ENCODE peak calls at places on chromosomes 11 and 22, in four cellular contexts. I is mesenchymal stem cell, K is neuronal stem cell, R is trophoblast cell. V is an unnamed sample.

GRCh38 chr11:68969386-68969785 is 11.4 kb downstream of the MRGPRD start:
- DNase-seq in K (no peak), I (no peak), R (no peak), V (no peak)

GRCh38 chr11:112355726-112356125 is 95.1 kb upstream of the PLET1 start:
- DNase-seq in I (no peak), K (no peak), R (peak), V (peak)

GRCh38 chr11:32427935-32428664 is 7.2 kb downstream of the WT1 start:
- DNase-seq in K (no peak), I (no peak), R (no peak), V (no peak)

GRCh38 chr22:30008401-30008800 is 71.9 kb upstream of the HORMAD2 start:
- DNase-seq in K (no peak), I (no peak), R (no peak), V (no peak)

GRCh38 chr22:19730662-19731360 is 7.5 kb downstream of the GP1BB start:
- DNase-seq in R (peak), I (peak), K (peak), V (peak)

GRCh38 chr11:84430661-84431060 is 1144.5 kb upstream of the CCDC90B start:
- DNase-seq in I (no peak), R (no peak), K (no peak), V (no peak)

GRCh38 chr11:61778920-61779650 is 13.3 kb downstream of the TMEM258 start:
- DNase-seq in R (no peak), K (no peak), I (no peak), V (no peak)

GRCh38 chr22:22431271-22432220 is 77.0 kb downstream of the ZNF280B start:
- DNase-seq in K (peak), R (peak), I (peak), V (peak)

GRCh38 chr11:118532091-118532490 is 1.1 kb downstream of the TMEM25 start:
- DNase-seq in K (no peak), I (no peak), R (no peak), V (no peak)

GRCh38 chr11:124086447-124086846 is 28.8 kb upstream of the VWA5A start:
- DNase-seq in K (no peak), R (peak), I (no peak), V (no peak)

GRCh38 chr11:63663809-63664208 is 7.4 kb downstream of the ATL3 start:
- DNase-seq in K (no peak), R (no peak), I (peak), V (no peak)

GRCh38 chr11:17468094-17468493 is 8.6 kb downstream of the ABCC8 start:
- DNase-seq in K (no peak), I (no peak), R (no peak), V (no peak)

GRCh38 chr11:93686226-93686625 is 24.7 kb downstream of the CEP295 start:
- DNase-seq in K (no peak), R (no peak), I (no peak), V (no peak)

GRCh38 chr11:105189586-105189985 is 50.0 kb upstream of the CARD18 start:
- DNase-seq in R (peak), I (peak), K (no peak), V (no peak)

GRCh38 chr11:115180272-115180671 is 323.9 kb downstream of the CADM1 start:
- DNase-seq in I (no peak), R (no peak), K (no peak), V (no peak)

GRCh38 chr11:29627541-29627940 is 389.3 kb downstream of the KCNA4 start:
- DNase-seq in K (no peak), I (no peak), R (no peak), V (no peak)

GRCh38 chr22:49418341-49418894 is 409.3 kb downstream of the BRD1 start:
- DNase-seq in I (no peak), K (no peak), R (no peak), V (no peak)

GRCh38 chr11:96426356-96427103 is 36.7 kb downstream of the JRKL start:
- DNase-seq in I (peak), K (peak), R (peak), V (no peak)

GRCh38 chr11:86795962-86796361 is 4.4 kb upstream of the PRSS23 start:
- DNase-seq in I (no peak), K (no peak), R (peak), V (no peak)

GRCh38 chr11:120871924-120872323 is 152.0 kb upstream of the TBCEL start:
- DNase-seq in I (no peak), R (no peak), K (no peak), V (no peak)

GRCh38 chr22:37930270-37930951 is 23.0 kb downstream of the C22orf23 start:
- DNase-seq in R (peak), I (peak), K (no peak), V (no peak)

GRCh38 chr22:33659423-33659822 is 260.9 kb downstream of the LARGE1 start:
- DNase-seq in K (no peak), I (no peak), R (no peak), V (no peak)

GRCh38 chr11:126546191-126546590 is 190.7 kb downstream of the ST3GAL4 start:
- DNase-seq in I (no peak), K (no peak), R (no peak), V (no peak)

GRCh38 chr11:71936825-71937224 is 8.0 kb downstream of the RNF121 start:
- DNase-seq in I (peak), K (no peak), R (peak), V (no peak)

GRCh38 chr22:43390166-43390565 is 21.6 kb upstream of the MPPED1 start:
- DNase-seq in R (no peak), K (no peak), I (no peak), V (no peak)

GRCh38 chr11:19822531-19822930 is 109.9 kb downstream of the NAV2 start:
- DNase-seq in R (no peak), K (no peak), I (no peak), V (no peak)

GRCh38 chr22:20238567-20239062 is 29.5 kb downstream of the RTN4R start:
- DNase-seq in K (peak), I (peak), R (peak), V (peak)

GRCh38 chr11:36300651-36301050 is 4.6 kb downstream of the PRR5L start:
- DNase-seq in R (no peak), I (no peak), K (no peak), V (no peak)

GRCh38 chr11:87286338-87286737 is 248.6 kb downstream of the TMEM135 start:
- DNase-seq in I (no peak), K (no peak), R (no peak), V (no peak)

GRCh38 chr11:124656759-124657627 is 16.5 kb downstream of the SIAE start:
- DNase-seq in K (no peak), R (no peak), I (peak), V (no peak)

GRCh38 chr11:65418681-65419459 is 3.7 kb upstream of the NEAT1 start:
- DNase-seq in I (peak), K (peak), R (peak), V (peak)
- H3K18ac ChIP-seq in I (peak), K (peak), R (peak), V (peak)

DNA sequence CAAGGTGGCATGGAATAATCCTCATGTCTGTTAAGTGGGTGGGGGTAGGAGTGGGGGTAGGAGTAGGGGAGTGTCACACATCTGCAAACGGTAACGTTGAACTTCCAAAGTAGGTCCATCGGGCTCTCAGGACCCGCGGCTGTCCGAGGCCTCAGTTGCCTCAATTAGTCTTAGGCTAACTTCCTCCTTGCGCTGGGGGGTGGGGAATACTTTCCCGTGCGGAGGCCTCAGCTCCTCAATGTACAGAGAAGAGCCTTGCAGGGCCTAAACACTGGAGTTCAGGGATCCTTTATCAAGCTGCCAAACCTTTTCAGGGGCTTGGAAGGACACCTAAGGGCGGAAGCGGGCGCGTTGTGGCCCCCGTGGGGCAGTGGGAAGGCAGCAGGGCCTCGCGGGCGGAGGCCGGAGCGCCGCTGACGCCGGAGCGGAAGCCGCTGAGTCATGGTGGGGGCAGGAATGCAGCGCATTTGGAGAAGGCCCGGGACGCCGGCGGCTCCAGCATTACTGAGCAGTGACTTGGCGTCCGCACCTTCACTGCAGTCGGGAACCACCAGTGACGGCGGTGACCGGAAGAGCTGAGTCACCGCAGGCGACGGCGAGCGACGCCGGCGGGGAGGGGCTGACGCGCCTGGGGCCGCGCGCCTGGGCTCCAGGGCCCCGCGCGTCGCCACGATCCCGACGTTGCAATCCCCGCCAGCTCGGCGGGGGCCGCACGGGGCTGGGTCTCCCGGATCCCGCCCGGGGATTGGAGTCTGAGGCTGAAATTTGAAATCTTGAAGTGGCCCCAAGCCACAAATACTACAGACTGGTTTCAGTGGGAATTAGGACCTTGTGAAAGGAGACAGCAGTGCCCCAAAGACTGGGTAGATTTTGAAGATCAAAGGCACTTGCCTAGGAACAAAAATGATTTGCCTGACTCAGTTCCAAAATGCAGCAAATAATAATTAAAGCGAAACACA is 20.2 kb upstream of the IPO7 start:
- DNase-seq in I (peak), R (peak), K (peak), V (peak)
- H3K18ac ChIP-seq in I (peak), R (peak), K (peak), V (peak)

DNA sequence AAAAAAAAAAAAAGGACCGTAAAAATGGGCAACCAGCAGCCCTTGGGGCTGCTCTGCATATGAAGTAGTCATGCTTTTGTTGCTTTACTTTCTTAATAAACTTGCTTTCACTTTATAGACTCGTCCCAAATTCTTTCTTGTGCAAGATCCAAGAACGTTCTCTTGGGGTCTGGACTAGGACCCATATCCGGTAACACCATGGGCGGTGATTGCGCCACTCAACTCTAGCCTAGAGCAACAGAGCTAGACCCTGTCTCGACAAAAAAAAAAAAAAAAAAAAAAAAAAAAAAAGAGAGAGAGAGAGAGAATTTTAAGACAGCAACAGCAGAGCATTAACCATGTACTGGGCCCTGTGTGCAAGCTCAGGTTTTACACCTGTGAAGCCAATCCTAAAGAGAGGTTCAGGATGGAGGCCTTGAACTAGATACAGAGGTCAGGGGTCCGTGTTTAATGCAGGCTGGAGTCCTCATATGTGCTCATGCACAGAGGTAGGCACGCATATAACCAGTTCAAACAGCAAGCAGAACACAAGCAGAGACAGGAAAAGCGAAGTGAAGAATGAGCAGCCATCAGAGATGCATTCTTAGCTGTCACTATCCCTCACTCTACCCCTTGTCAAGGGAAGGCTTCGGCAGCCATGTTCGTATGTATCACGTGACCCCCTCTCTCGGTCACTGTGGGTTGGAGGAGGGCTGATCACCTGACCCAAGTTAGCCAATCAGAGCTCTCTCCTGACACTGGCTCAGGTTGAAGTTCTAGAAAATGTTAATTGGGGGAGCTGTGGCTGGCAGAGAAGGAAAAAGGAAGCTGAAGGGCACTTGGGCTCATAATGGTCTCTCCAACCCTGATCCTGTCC is 16.7 kb upstream of the SYT12 start:
- DNase-seq in K (no peak), R (peak), I (no peak), V (peak)
- H3K18ac ChIP-seq in K (no peak), R (no peak), I (peak), V (peak)

GRCh38 chr11:10735532-10736465 is 15.2 kb upstream of the CTR9 start:
- DNase-seq in I (peak), K (peak), R (peak), V (peak)
- H3K18ac ChIP-seq in I (peak), K (peak), R (peak), V (no peak)